ENCODE peak calls at places on chromosomes 6 and 20, in nine cellular contexts. K is fibroblast of villous mesenchyme, C is WTC11, T is fibroblast of lung, E is sigmoid colon, M is prostate gland, G is progenitor cell of endocrine pancreas, O is endothelial cell, I is fibroblast of the aortic adventitia. R is an unnamed sample.
A peak's percentile ranks its signal among the peaks of the same experiment; 100 is the strongest.

GRCh38 chr6:165858571-165858970 is 195.5 kb upstream of the PDE10A start:
- DNase-seq in O (peak; percentile 20), I (peak; percentile 41), G (no peak), T (no peak), C (no peak), M (no peak), K (peak; percentile 41), E (no peak), R (no peak)

GRCh38 chr20:17281478-17281877 is 54.6 kb downstream of the PCSK2 start:
- DNase-seq in I (no peak), G (no peak), C (peak; percentile 82), T (no peak), M (no peak), E (no peak), K (no peak), O (peak; percentile 52), R (no peak)

GRCh38 chr6:105941616-105942412 is 144.3 kb upstream of the PRDM1 start:
- DNase-seq in C (no peak), M (no peak), O (no peak), T (peak; percentile 20), I (no peak), K (peak; percentile 38), E (no peak), G (no peak), R (no peak)

GRCh38 chr6:36840471-36841461 is 1.5 kb upstream of the CPNE5 start:
- DNase-seq in M (peak; percentile 39), C (peak; percentile 54), O (no peak), E (peak; percentile 76), T (no peak), I (no peak), K (no peak), G (no peak), R (no peak)

GRCh38 chr6:28982476-28983266 is 22.4 kb downstream of the ZNF311 start:
- DNase-seq in E (no peak), I (peak; percentile 68), O (peak; percentile 21), K (peak; percentile 69), M (peak; percentile 30), G (no peak), C (no peak), T (peak; percentile 72), R (no peak)

GRCh38 chr20:35776513-35777101 is 4.8 kb downstream of the PHF20 start:
- DNase-seq in K (peak; percentile 57), I (peak; percentile 73), E (peak; percentile 88), G (no peak), T (peak; percentile 57), O (no peak), C (no peak), M (peak; percentile 75), R (no peak)

GRCh38 chr6:151068761-151069312 is 170.9 kb upstream of the AKAP12 start:
- DNase-seq in E (peak; percentile 27), O (no peak), C (no peak), G (no peak), K (peak; percentile 62), T (peak; percentile 66), I (peak; percentile 76), M (no peak), R (no peak)

GRCh38 chr6:106460481-106460880 is 100.0 kb downstream of the CRYBG1 start:
- DNase-seq in I (no peak), K (no peak), T (no peak), E (no peak), O (no peak), C (no peak), G (no peak), M (no peak), R (no peak)

GRCh38 chr6:141551318-141551717 is 581.4 kb upstream of the GJE1 start:
- DNase-seq in O (no peak), G (no peak), K (peak; percentile 34), E (no peak), I (no peak), T (no peak), C (no peak), M (no peak), R (no peak)

GRCh38 chr6:13689511-13690256 is 22.0 kb downstream of the RANBP9 start:
- DNase-seq in G (no peak), C (no peak), E (no peak), I (no peak), M (no peak), O (no peak), K (no peak), T (no peak), R (no peak)

DNA sequence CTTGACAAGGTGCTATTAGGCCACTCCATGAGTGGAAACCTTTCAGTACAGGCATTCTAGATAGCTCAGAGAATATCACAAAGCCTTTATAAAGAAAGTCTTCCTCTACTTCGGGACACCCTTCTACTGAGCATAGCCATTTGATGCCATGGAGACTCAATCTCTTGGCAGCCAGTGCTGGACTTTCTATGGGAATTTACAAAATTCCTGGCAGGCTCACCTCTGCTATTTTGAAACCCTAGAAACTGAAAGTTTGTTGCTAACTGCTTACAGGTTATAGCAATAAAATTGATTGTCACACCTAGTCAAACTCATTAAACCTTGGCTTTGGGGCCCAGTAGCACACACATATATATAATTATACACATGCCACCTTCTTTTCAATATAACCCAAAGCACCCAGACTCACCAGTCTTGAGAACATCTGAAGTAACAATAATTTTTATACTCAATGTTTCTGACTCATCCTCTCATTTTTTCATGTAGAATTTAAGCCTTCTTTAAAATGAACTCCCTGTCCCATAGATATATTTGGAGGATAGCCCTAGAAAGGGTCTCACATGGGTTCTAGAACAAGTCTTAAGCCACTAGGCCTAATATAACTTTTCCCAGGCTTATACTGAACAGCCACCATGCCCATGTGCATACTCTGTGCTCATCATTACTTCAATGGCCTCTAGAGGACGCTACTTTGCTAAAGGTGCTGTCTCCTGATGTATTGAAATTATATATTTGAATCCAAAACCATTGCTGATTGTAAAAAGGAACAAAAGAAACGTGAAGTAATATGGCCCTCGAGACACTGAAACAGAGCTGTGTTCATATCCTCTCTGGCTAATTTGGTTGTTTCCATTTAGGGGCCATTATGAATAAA is 368.1 kb upstream of the MARCKS start:
- DNase-seq in K (no peak), M (no peak), O (no peak), G (no peak), E (no peak), I (peak; percentile 32), C (no peak), T (no peak), R (no peak)
- TF ChIP-seq CTCF in K (peak; percentile 20), M (no peak), O (no peak), G (no peak), E (no peak), I (no peak), C (peak; percentile 49), T (no peak), R (no peak)

GRCh38 chr6:156646496-156646895 is 130.7 kb upstream of the ARID1B start:
- DNase-seq in G (no peak), T (no peak), O (no peak), I (no peak), M (no peak), C (no peak), K (no peak), E (no peak), R (no peak)
- TF ChIP-seq CTCF in G (no peak), T (no peak), O (no peak), I (no peak), M (no peak), C (no peak), K (no peak), E (no peak), R (no peak)

DNA sequence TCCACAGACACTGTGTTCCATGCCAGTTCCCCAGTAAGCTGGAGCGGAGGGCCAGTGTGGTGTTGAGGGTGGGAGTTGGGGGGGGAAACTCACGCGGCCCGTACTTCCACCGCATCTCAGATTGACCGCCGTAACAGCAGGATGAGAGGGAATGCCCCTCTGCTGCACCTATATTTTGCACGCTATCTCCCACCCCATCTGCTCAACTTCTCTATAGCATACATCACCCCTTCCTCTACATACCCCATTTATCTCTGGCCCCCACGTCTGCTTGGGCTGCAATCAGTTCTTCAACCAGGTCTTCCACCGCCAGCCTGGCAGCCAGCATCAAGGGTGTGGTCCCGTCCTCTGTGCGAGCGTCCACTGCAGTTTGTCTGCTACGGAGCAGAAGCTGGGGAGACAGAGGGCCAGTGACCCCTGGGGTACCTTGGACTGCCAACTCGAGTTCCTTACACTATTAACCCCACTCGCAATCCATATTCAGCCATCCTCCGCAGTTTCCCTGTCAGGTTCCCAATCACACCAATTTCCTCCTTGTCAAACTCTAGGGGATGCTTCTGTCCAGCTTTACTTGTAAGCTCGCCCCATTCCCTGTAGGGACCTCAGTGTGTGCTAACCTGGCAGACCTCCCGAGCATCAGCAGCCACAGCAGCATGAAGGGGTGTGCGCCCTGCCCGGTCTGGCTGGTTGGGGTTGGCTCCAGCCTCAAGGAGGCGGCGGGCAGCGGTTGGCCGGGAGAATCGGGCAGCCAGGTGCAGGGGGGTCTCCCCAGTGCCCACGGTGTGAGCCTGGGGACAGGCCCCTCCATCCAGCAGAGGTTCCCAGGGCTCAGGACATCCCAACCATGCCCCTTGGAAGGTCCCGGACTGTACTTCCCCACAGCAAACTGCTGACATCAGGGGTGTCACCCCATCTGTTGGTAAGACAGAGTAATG is 4.5 kb upstream of the GPSM3 start:
- DNase-seq in T (no peak), O (no peak), E (peak; percentile 80), C (no peak), K (peak; percentile 21), M (no peak), G (no peak), I (peak; percentile 12), R (peak; percentile 74)
- TF ChIP-seq CTCF in T (no peak), O (no peak), E (no peak), C (no peak), K (no peak), M (no peak), G (no peak), I (no peak), R (peak; percentile 22)

DNA sequence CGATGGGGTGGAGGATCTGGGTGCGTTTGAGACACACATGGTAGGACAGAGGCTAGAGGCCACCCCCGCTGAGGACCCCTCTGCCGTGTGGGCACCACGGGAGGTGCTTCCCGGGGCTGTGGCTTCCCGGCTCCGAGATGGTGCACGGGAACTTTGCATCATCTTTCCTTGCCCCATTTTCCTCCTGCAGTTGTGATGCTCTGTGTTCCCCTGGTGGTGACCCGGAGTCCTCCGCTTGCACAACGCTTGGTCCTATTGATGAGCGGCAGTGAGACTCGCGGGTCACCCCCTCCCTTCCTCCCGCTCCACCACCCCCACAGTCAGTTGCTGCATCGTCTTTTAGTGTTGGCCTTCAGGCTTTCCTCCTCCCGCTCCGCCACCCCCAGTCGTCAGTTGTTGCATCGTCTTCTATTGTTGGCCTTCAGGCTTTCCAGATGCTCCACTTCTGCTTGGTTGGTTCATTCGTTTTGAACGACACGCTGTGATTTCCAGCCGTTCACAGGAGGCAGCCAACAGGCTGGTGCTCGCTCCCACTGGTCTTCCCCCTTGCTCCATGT is 37.3 kb downstream of the PYGB start:
- DNase-seq in C (peak; percentile 26), O (no peak), E (peak; percentile 60), G (no peak), T (no peak), M (no peak), I (no peak), K (no peak), R (peak; percentile 17)
- TF ChIP-seq CTCF in C (no peak), O (no peak), E (no peak), G (peak; percentile 12), T (peak; percentile 14), M (no peak), I (no peak), K (no peak), R (no peak)